ENCODE peak calls at places on chromosome X, in four cellular contexts. Q, A, T and M are unnamed samples.

GRCh38 chrX:12984629-12985303 is 9.9 kb downstream of the TMSB4X start:
- DNase-seq in Q (no peak), A (peak), T (no peak), M (no peak)

GRCh38 chrX:140092121-140092520 is 126.8 kb upstream of the CXorf66 start:
- DNase-seq in Q (no peak), A (no peak), T (no peak), M (peak)

GRCh38 chrX:13845721-13846378 is 29.0 kb upstream of the GPM6B start:
- DNase-seq in Q (no peak), A (no peak), T (no peak), M (no peak)

GRCh38 chrX:48996969-48997368 is 5.1 kb downstream of the GRIPAP1 start:
- DNase-seq in Q (no peak), A (peak), T (no peak), M (peak)

GRCh38 chrX:14354541-14354940 is 174.8 kb upstream of the GLRA2 start:
- DNase-seq in Q (no peak), A (no peak), T (no peak), M (no peak)

GRCh38 chrX:106378616-106379015 is 210.5 kb downstream of the PWWP3B start:
- DNase-seq in Q (no peak), A (no peak), T (no peak), M (no peak)

GRCh38 chrX:106451933-106452332 is 159.8 kb upstream of the RADX start:
- DNase-seq in Q (no peak), A (no peak), T (no peak), M (no peak)

GRCh38 chrX:141341743-141342142 is 99.4 kb upstream of the SPANXC start:
- DNase-seq in Q (no peak), A (no peak), T (no peak), M (no peak)

GRCh38 chrX:131763674-131764073 is 219.8 kb downstream of the OR13H1 start:
- DNase-seq in Q (peak), A (no peak), T (no peak), M (no peak)

GRCh38 chrX:261167-261857 is 19.9 kb upstream of the PLCXD1 start:
- DNase-seq in Q (no peak), A (peak), T (no peak), M (peak)

GRCh38 chrX:40189018-40189417 is 91.3 kb upstream of the BCOR start:
- DNase-seq in Q (no peak), A (no peak), T (no peak), M (no peak)

GRCh38 chrX:19975862-19976261 is 15.0 kb downstream of the BCLAF3 start:
- DNase-seq in Q (no peak), A (no peak), T (no peak), M (no peak)

GRCh38 chrX:77918568-77918967 is 8.1 kb downstream of the ATP7A start:
- DNase-seq in Q (no peak), A (no peak), T (no peak), M (no peak)

GRCh38 chrX:39982927-39983326 is 114.8 kb downstream of the BCOR start:
- DNase-seq in Q (no peak), A (no peak), T (no peak), M (no peak)

GRCh38 chrX:69318651-69319305 is 153.5 kb upstream of the PJA1 start:
- DNase-seq in Q (no peak), A (no peak), T (no peak), M (no peak)

GRCh38 chrX:103183912-103184311 is 31.0 kb upstream of the BEX4 start:
- DNase-seq in Q (no peak), A (no peak), T (no peak), M (no peak)

GRCh38 chrX:9131066-9131465 is 97.1 kb upstream of the FAM9B start:
- DNase-seq in Q (no peak), A (no peak), T (no peak), M (no peak)

GRCh38 chrX:117633277-117633676 is 483.3 kb downstream of the KLHL13 start:
- DNase-seq in Q (no peak), A (no peak), T (no peak), M (no peak)

GRCh38 chrX:21993265-21993664 is 38.9 kb upstream of the PHEX start:
- DNase-seq in Q (peak), A (peak), T (no peak), M (no peak)

GRCh38 chrX:71081348-71082148 is 13.4 kb upstream of the SNX12 start:
- DNase-seq in Q (no peak), A (no peak), T (peak), M (no peak)

GRCh38 chrX:77505227-77505626 is 58.0 kb downstream of the FGF16 start:
- DNase-seq in Q (no peak), A (no peak), T (peak), M (no peak)

GRCh38 chrX:103616676-103617186 is 9.0 kb downstream of the TCEAL3 start:
- DNase-seq in Q (no peak), A (no peak), T (no peak), M (no peak)

DNA sequence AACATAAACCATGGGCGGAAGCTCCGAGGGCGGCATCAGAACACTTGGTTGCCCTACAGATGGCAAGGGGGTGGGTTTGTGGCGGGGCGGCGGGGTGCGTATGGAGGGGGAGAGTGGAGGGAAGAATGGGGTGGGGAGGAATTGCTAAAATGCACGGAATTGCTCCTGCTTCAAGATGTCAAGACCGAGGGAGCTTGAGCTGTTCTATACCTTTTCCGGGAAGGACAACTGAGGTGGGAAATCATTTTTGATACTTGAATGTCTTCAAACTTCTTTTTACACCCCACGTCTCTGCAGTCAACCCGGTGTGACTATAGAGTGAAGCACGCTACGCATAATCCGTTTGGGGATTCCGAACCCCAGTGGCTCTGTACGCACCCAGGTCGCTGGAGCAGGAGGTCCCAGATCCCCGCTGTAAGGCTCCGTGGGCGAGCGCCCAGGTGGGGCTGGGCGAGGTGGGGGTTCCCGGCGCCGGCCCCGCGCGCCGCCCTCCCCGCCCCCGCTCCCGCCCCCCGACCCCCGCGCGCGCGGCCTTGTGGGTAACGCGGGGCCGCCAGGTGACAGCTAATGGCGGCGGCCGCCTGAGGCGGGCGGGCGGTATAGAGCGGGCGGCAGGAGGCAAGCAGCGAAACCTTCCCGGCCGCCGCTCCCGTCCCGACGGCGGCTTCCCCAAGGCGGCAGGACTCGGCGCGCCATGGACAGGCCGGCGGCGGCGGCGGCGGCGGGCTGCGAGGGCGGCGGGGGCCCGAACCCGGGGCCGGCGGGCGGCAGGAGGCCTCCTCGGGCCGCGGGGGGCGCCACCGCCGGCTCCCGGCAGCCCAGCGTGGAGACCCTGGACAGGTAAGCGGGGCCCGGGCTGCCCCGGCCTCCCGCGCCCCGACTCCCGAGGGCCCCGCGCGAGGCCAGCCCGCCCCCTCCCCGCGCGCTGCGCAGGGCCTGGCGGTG is at the start of gene MTMR1:
- DNase-seq in Q (no peak), A (peak), T (no peak), M (no peak)
- TF ChIP-seq CBFB in Q (no peak), A (no peak), T (no peak), M (no peak)

DNA sequence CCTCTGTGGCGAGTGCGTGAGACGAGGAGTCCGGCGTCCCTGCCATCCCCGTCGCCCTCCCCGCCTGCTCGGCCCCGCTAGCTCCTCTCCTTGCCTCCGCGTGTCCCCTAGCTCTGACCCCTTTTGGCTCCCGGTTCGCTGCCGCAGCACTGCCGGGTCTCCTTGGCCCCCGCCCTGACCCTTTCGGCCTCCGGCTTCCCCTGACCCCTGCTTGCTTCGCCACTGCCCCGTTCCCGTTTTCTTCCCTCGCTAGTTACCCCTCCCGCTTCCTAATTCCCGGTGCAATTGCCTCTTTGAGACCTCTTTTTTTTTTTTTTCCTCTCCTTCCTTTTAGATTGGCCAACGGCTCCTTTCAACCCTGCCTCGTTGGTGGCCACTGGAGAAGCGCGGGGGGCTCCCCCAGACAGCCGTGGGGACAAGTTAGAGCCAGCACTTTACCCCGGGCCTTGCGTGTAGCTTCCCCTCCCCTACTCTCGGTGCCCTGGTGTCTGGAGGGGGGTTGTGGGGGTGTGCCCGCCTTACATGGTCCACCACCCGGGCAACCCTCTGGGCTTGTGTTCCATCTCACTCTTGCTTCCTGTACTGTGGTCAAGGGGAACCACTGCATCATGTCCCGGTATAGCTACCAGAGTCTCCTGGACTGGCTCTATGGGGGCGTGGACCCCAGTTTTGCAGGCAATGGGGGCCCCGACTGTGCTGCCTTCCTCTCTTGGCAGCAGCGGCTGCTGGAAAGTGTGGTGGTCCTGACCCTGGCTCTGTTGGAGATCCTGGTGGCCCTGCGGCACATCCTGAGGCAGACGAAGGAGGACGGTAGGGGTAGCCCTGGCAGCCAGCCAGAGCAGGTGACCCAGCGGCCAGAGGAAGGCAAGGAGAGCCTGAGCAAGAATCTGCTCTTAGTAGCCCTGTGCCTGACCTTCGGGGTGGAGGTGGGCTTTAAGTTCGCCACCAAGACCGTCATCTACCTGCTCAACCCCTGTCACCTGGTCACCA is 548 bp downstream of the TMEM164 start:
- DNase-seq in Q (no peak), A (peak), T (no peak), M (no peak)
- TF ChIP-seq CBFB in Q (no peak), A (no peak), T (no peak), M (no peak)

DNA sequence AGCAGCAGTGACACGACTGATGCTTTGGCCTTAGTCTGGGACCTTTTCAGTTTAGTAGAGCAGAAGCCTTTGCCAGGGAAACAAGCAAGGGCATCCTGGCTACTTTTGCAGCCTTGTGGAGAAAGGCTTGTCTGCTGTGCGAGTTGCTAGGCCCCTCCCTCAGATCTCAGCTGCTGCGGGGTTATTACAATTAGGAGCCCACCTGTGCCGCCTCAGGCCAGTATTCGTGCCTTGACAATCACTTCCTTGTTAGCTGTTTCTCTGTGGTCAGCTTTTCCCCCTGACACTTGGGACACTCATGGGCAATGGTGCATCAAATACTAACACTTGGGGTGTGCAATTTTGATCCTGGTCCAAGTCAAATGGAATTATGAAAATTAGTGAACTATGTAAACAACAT is 67.9 kb downstream of the SH2D1A start:
- DNase-seq in Q (no peak), A (no peak), T (no peak), M (no peak)
- TF ChIP-seq CBFB in Q (no peak), A (no peak), T (no peak), M (no peak)

DNA sequence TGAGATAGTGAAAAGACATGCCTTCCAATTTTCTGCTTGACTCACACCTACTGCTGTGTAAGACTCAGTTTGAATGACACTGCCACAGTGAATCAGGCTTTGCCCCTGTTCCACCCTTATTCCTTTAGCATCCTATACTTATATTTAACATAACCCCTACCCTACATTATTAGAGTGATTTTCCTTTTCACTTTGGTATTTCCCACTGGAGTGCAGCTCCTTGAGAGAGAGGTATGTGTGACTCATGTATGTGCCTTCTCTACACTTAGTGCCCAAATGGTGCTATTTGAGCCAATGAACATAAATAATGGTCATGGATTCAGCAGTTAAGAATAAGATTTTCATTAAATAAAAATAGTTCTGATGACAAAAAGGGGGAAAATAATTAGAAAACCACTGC is 69.5 kb downstream of the RRAGB start:
- DNase-seq in Q (no peak), A (no peak), T (no peak), M (no peak)
- TF ChIP-seq CBFB in Q (no peak), A (no peak), T (no peak), M (no peak)